ENCODE peak calls at places on chromosomes 3 and 15, in ten cellular contexts. U is CD8-positive, alpha-beta T cell; F is mesendoderm; L is IMR-90; I is GM23338; O is AG04450; R is body of pancreas; K is stomach; D is adrenal gland; Y is heart left ventricle. A is an unnamed sample.
A peak's percentile ranks its signal among the peaks of the same experiment; 100 is the strongest.

GRCh38 chr3:98986073-98986472 is 84.6 kb upstream of the DCBLD2 start:
- DNase-seq in U (no peak), F (peak; percentile 95), L (peak; percentile 97), I (peak; percentile 85), O (peak; percentile 91), R (no peak), K (no peak), D (no peak), Y (no peak), A (no peak)

GRCh38 chr3:181369637-181370036 is 342.1 kb upstream of the SOX2 start:
- DNase-seq in U (no peak), F (no peak), L (no peak), I (no peak), O (no peak), R (no peak), K (no peak), D (no peak), Y (no peak), A (no peak)

GRCh38 chr3:138824114-138824506 is 10.6 kb downstream of the PIK3CB start:
- DNase-seq in U (no peak), F (peak; percentile 90), L (no peak), I (peak; percentile 50), O (no peak), R (no peak), K (no peak), D (no peak), Y (no peak), A (peak; percentile 73)

GRCh38 chr3:138799822-138800221 is 34.9 kb downstream of the PIK3CB start:
- DNase-seq in U (no peak), F (no peak), L (no peak), I (no peak), O (no peak), R (no peak), K (no peak), D (no peak), Y (no peak), A (no peak)

GRCh38 chr3:50264389-50264963 is 4.5 kb upstream of the SEMA3B start:
- DNase-seq in U (no peak), F (peak; percentile 99), L (peak; percentile 93), I (no peak), O (peak; percentile 91), R (peak; percentile 85), K (peak; percentile 65), D (peak; percentile 92), Y (no peak), A (peak; percentile 76)

GRCh38 chr15:79978694-79979519 is 7.9 kb upstream of the BCL2A1 start:
- DNase-seq in U (no peak), F (no peak), L (peak; percentile 89), I (no peak), O (peak; percentile 53), R (no peak), K (no peak), D (peak; percentile 30), Y (no peak), A (no peak)

GRCh38 chr3:112653881-112654300 is 12.9 kb upstream of the CCDC80 start:
- DNase-seq in U (no peak), F (no peak), L (peak; percentile 98), I (no peak), O (peak; percentile 95), R (no peak), K (no peak), D (no peak), Y (peak; percentile 71), A (no peak)

GRCh38 chr3:46442591-46443530 is 21.8 kb downstream of the LTF start:
- DNase-seq in U (peak; percentile 62), F (peak; percentile 49), L (no peak), I (peak; percentile 66), O (peak; percentile 6), R (peak; percentile 54), K (peak; percentile 56), D (no peak), Y (no peak), A (peak; percentile 24)

GRCh38 chr3:44996556-44996969 is 20.5 kb downstream of the EXOSC7 start:
- DNase-seq in U (no peak), F (no peak), L (no peak), I (no peak), O (no peak), R (no peak), K (no peak), D (peak; percentile 72), Y (no peak), A (no peak)

GRCh38 chr15:38680780-38681179 is 116.2 kb upstream of the RASGRP1 start:
- DNase-seq in U (no peak), F (no peak), L (no peak), I (no peak), O (no peak), R (no peak), K (no peak), D (no peak), Y (no peak), A (no peak)

GRCh38 chr3:127775398-127776109 is 46.8 kb downstream of the MGLL start:
- DNase-seq in U (no peak), F (no peak), L (peak; percentile 90), I (no peak), O (peak; percentile 43), R (no peak), K (no peak), D (no peak), Y (no peak), A (no peak)

DNA sequence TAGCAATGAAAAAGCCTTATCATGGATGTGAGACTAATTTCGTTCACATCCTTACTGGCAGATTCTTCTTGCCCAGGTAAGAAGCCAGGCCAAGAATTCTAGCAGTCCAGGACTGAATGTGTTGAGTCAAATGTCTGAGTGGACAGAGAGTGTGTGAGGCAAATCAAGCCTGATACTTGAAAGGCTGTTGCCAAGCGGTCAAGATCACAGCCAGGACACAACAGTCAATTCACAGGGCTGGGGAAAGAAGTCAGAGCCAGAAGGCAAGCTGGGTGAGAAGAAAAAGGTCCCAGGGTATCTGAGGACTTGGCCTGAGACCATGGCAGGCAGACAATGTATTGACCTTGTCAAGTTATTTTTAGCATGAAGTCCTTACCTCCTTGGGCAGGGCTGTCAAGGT is 301.3 kb downstream of the ZNF385D start:
- DNase-seq in U (no peak), F (no peak), L (no peak), I (no peak), O (no peak), R (no peak), K (no peak), D (no peak), Y (no peak), A (no peak)
- H3K4me3 ChIP-seq in U (no peak overlapping the region), F (no peak overlapping the region), L (no peak overlapping the region), I (no peak overlapping the region), O (no peak overlapping the region), R (no peak overlapping the region), K (no peak overlapping the region), D (no peak overlapping the region), Y (no peak overlapping the region), A (no peak overlapping the region)

DNA sequence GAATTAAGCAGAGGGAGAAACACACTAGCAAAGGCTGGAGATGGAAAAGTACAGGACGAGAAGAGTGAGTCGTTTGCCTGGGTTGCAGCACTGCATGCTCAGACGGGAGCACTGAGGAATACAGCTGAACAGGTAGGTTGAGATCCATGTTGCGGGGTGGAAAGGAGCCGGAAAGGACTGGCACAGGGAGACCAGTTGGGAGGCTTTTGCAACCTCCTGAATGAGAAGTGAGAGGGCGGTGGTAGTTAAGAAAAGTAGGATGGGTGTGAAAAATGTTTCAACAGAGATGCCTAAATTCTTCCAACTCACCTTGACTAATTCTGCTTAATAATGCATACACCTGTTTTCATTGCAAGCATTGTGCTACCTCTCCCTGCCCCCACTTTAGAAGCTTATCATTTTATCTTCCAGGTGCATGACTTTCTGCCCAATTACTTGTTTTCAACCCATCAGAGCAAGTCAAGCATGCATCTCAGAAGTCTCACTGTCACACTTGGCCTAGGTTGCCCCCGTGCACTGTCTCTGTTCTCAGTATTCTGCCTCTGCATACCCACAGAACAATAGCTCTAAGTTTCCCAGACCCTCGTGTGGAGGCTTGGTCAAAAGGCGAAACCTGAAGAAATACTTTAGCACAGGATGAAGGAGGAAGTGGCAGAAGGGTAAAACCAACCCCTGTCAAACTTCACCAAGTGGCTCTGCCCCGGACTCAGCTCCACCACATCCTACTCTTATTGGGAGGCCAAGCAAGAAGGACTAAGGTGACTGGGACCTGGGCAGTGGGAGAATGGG is 199.3 kb upstream of the BCL6 start:
- DNase-seq in U (no peak), F (no peak), L (no peak), I (no peak), O (no peak), R (no peak), K (no peak), D (no peak), Y (no peak), A (no peak)
- H3K27me3 ChIP-seq in U (no peaks in the 10 kb centered on the region), F (no peaks in the 10 kb centered on the region), L (no peaks in the 10 kb centered on the region), I (no peaks in the 10 kb centered on the region), O (peaks cover 3% of the 10 kb centered on the region), R (no peaks in the 10 kb centered on the region), K (no peaks in the 10 kb centered on the region), D (no peaks in the 10 kb centered on the region), Y (no peaks in the 10 kb centered on the region), A (no peaks in the 10 kb centered on the region)

GRCh38 chr3:105836533-105836932 is 32.3 kb downstream of the CBLB start:
- DNase-seq in U (peak; percentile 20), F (no peak), L (peak; percentile 95), I (no peak), O (peak; percentile 74), R (no peak), K (no peak), D (no peak), Y (no peak), A (no peak)
- H3K4me3 ChIP-seq in U (no peak overlapping the region), F (no peak overlapping the region), L (no peak overlapping the region), I (no peak overlapping the region), O (no peak overlapping the region), R (no peak overlapping the region), K (no peak overlapping the region), D (no peak overlapping the region), Y (no peak overlapping the region), A (no peak overlapping the region)

GRCh38 chr3:58639842-58640241 is 26.7 kb downstream of the FAM3D start:
- DNase-seq in U (no peak), F (no peak), L (no peak), I (no peak), O (no peak), R (no peak), K (no peak), D (no peak), Y (no peak), A (no peak)

GRCh38 chr3:58640700-58641372 is 25.7 kb downstream of the FAM3D start:
- DNase-seq in U (peak; percentile 37), F (peak; percentile 88), L (peak; percentile 74), I (peak; percentile 95), O (peak; percentile 50), R (peak; percentile 80), K (peak; percentile 83), D (peak; percentile 77), Y (peak; percentile 84), A (peak; percentile 86)

GRCh38 chr3:58637509-58637908 is 29.1 kb downstream of the FAM3D start:
- DNase-seq in U (no peak), F (no peak), L (no peak), I (peak; percentile 30), O (no peak), R (no peak), K (no peak), D (no peak), Y (no peak), A (no peak)

GRCh38 chr3:58638586-58638985 is 28.0 kb downstream of the FAM3D start:
- DNase-seq in U (no peak), F (no peak), L (no peak), I (no peak), O (no peak), R (no peak), K (no peak), D (peak; percentile 59), Y (no peak), A (no peak)

DNA sequence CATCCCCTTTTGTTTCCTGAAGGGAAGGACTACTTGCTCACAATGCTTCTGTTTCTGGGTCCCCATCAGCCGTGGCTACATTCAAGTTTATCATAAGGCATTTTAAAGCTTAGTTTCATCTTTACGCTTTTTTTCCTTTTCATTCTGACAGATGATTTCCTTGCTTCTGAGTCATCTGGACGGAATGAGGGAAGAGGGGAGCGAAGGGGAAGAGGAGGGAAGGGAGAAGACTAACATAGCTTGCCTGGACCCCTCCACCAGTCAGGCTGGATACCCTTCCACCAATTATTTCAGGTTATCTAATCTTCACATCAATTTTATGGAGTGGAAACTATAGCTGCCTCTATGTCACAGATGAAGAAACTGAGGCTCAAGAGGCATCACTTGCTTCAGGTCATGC is 27.6 kb downstream of the FAM3D start:
- DNase-seq in U (no peak), F (no peak), L (peak; percentile 45), I (no peak), O (no peak), R (no peak), K (no peak), D (no peak), Y (no peak), A (no peak)
- H3K27me3 ChIP-seq in U (no peaks in the 10 kb centered on the region), F (no peaks in the 10 kb centered on the region), L (no peaks in the 10 kb centered on the region), I (peaks cover 35% of the 10 kb centered on the region), O (no peaks in the 10 kb centered on the region), R (no peaks in the 10 kb centered on the region), K (peaks cover 4% of the 10 kb centered on the region), D (no peaks in the 10 kb centered on the region), Y (peaks cover 5% of the 10 kb centered on the region), A (no peaks in the 10 kb centered on the region)

A was measured in WERI-Rb-1.